ENCODE peak calls at places on chromosomes 4 and X, in seven cellular contexts. B is tibial nerve, R is pancreas, W is AG09309, X is PC-9, D is psoas muscle, O is coronary artery. M is an unnamed sample.

GRCh38 chrX:27599928-27600327 is 9.8 kb downstream of the DCAF8L2 start:
- DNase-seq in B (no peak), R (no peak), W (no peak), X (peak; percentile 53), D (no peak), O (no peak), M (no peak)

GRCh38 chr4:38001927-38002326 is 41.7 kb downstream of the PTTG2 start:
- DNase-seq in B (no peak), R (no peak), W (no peak), X (no peak), D (no peak), O (no peak), M (no peak)

GRCh38 chr4:99856166-99856565 is 38.1 kb downstream of the LAMTOR3 start:
- DNase-seq in B (no peak), R (no peak), W (peak; percentile 10), X (peak; percentile 69), D (no peak), O (no peak), M (no peak)

GRCh38 chr4:145034727-145035211 is 63.2 kb downstream of the ANAPC10 start:
- DNase-seq in B (no peak), R (no peak), W (peak; percentile 47), X (no peak), D (peak; percentile 44), O (no peak), M (peak; percentile 75)

GRCh38 chr4:143403551-143403816 is 66.8 kb downstream of the GAB1 start:
- DNase-seq in B (no peak), R (no peak), W (no peak), X (no peak), D (no peak), O (no peak), M (no peak)

GRCh38 chr4:41436365-41437263 is 101.3 kb upstream of the LIMCH1 start:
- DNase-seq in B (no peak), R (no peak), W (no peak), X (no peak), D (no peak), O (no peak), M (no peak)

GRCh38 chr4:47071863-47072441 is 40.6 kb downstream of the GABRB1 start:
- DNase-seq in B (no peak), R (no peak), W (no peak), X (no peak), D (no peak), O (no peak), M (peak; percentile 22)

GRCh38 chr4:155564086-155564485 is 102.6 kb upstream of the GUCY1A1 start:
- DNase-seq in B (no peak), R (no peak), W (no peak), X (no peak), D (no peak), O (no peak), M (no peak)

GRCh38 chrX:40809210-40809609 is 73.9 kb upstream of the MED14 start:
- DNase-seq in B (no peak), R (no peak), W (no peak), X (no peak), D (no peak), O (no peak), M (no peak)

GRCh38 chr4:153759407-153760226 is at the start of gene RNF175:
- DNase-seq in B (no peak), R (no peak), W (no peak), X (no peak), D (peak; percentile 25), O (no peak), M (no peak)

GRCh38 chr4:10655968-10656367 is 28.6 kb downstream of the CLNK start:
- DNase-seq in B (no peak), R (no peak), W (no peak), X (peak; percentile 68), D (no peak), O (no peak), M (peak; percentile 46)

GRCh38 chr4:6153874-6154273 is 46.5 kb downstream of the JAKMIP1 start:
- DNase-seq in B (no peak), R (no peak), W (no peak), X (no peak), D (no peak), O (no peak), M (no peak)

GRCh38 chr4:169986369-169986768 is 39.8 kb downstream of the MFAP3L start:
- DNase-seq in B (no peak), R (no peak), W (no peak), X (no peak), D (no peak), O (no peak), M (no peak)

GRCh38 chrX:17038681-17039161 is 92.3 kb downstream of the REPS2 start:
- DNase-seq in B (no peak), R (no peak), W (no peak), X (no peak), D (no peak), O (no peak), M (peak; percentile 77)

GRCh38 chrX:155259752-155260151 is 4.5 kb downstream of the RAB39B start:
- DNase-seq in B (no peak), R (no peak), W (no peak), X (no peak), D (no peak), O (no peak), M (no peak)

GRCh38 chr4:73952352-73952751 is 29.5 kb downstream of the PF4 start:
- DNase-seq in B (no peak), R (no peak), W (no peak), X (no peak), D (no peak), O (no peak), M (no peak)

GRCh38 chr4:77194366-77194765 is 37.4 kb downstream of the CCNG2 start:
- DNase-seq in B (no peak), R (no peak), W (no peak), X (no peak), D (no peak), O (no peak), M (no peak)

GRCh38 chrX:110786486-110786885 is 9.1 kb downstream of the CHRDL1 start:
- DNase-seq in B (no peak), R (no peak), W (peak; percentile 5), X (no peak), D (no peak), O (no peak), M (peak; percentile 37)

GRCh38 chr4:38002451-38003071 is 42.4 kb downstream of the PTTG2 start:
- DNase-seq in B (no peak), R (no peak), W (no peak), X (peak; percentile 40), D (no peak), O (no peak), M (no peak)

GRCh38 chrX:103431316-103431715 is 55.0 kb downstream of the BEX3 start:
- DNase-seq in B (no peak), R (no peak), W (no peak), X (no peak), D (no peak), O (no peak), M (no peak)

DNA sequence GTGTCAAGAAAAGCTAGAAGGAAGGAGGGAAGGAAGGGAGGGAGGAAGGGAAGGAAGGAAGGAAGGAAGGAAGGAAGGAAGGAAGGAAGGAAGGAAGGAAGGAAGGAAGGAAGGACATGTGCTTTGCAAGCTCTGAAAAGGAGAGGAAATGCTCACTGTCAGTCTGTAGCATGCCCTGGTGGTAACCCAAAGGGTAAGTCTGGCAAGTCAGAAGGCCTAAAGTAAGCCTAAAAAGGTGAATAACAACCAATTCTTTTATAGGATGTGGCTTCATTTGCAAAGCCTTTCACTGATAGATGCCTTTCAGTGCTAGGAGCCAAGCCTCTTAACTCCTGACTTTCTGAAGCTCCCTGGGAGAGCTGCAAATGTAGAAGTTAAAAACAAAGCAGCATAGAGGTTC is 542.6 kb downstream of the CFAP47 start:
- DNase-seq in B (no peak), R (no peak), W (no peak), X (no peak), D (no peak), O (no peak), M (no peak)
- H3K4me3 ChIP-seq in B (no peak overlapping the region), R (no peak overlapping the region), W (no peak overlapping the region), X (no peak overlapping the region), D (no peak overlapping the region), O (no peak overlapping the region), M (no peak overlapping the region)

GRCh38 chrX:31421441-31421840 is 349.6 kb upstream of the FTHL17 start:
- DNase-seq in B (no peak), R (no peak), W (no peak), X (no peak), D (no peak), O (no peak), M (no peak)

GRCh38 chrX:31420711-31421151 is 348.9 kb upstream of the FTHL17 start:
- DNase-seq in B (no peak), R (no peak), W (peak; percentile 11), X (no peak), D (no peak), O (no peak), M (no peak)

GRCh38 chrX:31420302-31420701 is 348.5 kb upstream of the FTHL17 start:
- DNase-seq in B (no peak), R (no peak), W (no peak), X (no peak), D (no peak), O (no peak), M (no peak)

DNA sequence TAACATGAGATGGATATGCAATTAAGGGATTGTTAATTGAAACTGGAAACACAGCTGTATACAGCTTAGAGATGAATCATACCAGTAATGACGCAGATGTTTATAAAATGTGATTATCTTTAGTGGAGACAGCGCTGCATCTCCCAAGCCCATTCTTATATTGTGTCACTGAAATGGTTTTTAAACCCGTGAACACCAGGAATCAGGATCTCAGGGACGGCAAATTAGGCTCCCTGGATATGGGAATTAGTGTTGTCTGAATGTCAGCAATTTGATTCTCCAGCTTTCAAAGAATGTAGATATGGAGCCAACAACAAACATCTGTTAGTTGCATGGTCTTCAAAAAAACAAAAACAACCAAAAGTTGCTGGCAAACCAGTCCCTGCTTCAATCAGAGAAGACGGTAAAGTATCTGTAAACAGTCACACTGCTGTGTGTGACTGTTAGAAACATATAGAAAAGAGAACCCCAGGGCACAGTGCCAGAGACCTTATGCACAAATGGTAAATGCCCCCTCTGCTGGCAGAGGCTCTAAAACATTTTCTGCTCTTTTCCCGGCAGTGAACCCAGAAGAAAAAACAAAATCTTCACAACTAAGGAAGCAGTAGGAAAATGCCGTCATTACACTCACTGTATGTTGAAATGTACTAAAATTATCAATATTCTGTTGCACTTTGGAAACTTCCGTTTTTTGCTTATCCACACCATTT is 351.9 kb upstream of the FTHL17 start:
- DNase-seq in B (peak; percentile 14), R (no peak), W (no peak), X (peak; percentile 40), D (no peak), O (no peak), M (no peak)
- TF ChIP-seq CTCF in B (peak; percentile 36), R (no peak), W (peak; percentile 42), X (peak; percentile 57), D (peak; percentile 19), O (no peak), M (peak; percentile 34)

GRCh38 chr4:304987-305680 is at the start of gene ZNF732:
- DNase-seq in B (no peak), R (peak; percentile 35), W (no peak), X (peak; percentile 60), D (peak; percentile 14), O (no peak), M (peak; percentile 16)
- H3K4me3 ChIP-seq in B (peak within 1 kb of the TSS; percentile 11), R (peak within 1 kb of the TSS; percentile 2), W (peak within 1 kb of the TSS; percentile 46), X (peak within 1 kb of the TSS; percentile 41), D (peak within 1 kb of the TSS; percentile 47), O (peak within 1 kb of the TSS; percentile 62), M (peak within 1 kb of the TSS; percentile 49)

DNA sequence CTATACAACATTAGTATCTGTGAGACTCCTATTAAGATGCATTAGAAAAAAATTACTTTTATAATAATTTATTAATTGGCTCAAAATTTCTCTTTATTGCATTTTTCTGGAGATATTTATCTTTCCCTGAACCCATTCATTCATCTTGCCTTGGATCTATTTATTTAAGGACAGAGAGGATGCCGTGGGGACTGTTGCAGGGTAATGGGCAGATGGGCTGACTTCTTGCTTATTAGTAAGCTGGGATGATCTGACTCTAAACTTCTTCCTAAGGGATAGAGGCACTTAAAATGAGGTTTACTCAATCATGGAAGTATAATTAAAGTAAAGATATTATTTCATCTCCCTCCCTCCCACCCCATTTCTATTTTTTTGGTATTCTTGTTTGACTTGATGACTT is 18.2 kb upstream of the ANK2 start:
- DNase-seq in B (no peak), R (no peak), W (no peak), X (no peak), D (no peak), O (no peak), M (no peak)
- TF ChIP-seq CTCF in B (no peak), R (no peak), W (no peak), X (no peak), D (no peak), O (no peak), M (no peak)